ENCODE peak calls at places on chromosomes 16 and 17, in six cellular contexts. T is IMR-90, H is mesendoderm, S is H9, F is H1, B is mesenchymal stem cell. A is an unnamed sample.

GRCh38 chr16:57156351-57156703 is 29.5 kb downstream of the PSME3IP1 start:
- DNase-seq in F (no peak), B (no peak), S (no peak), T (no peak), H (no peak), A (no peak)

GRCh38 chr16:16050106-16050505 is 100.7 kb downstream of the ABCC1 start:
- DNase-seq in F (no peak), T (no peak), S (no peak), B (no peak), H (no peak), A (no peak)

GRCh38 chr16:29644338-29644857 is 18.6 kb upstream of the SPN start:
- DNase-seq in T (no peak), H (no peak), F (no peak), S (no peak), B (no peak), A (no peak)

GRCh38 chr16:5979905-5980550 is 882.4 kb upstream of the EEF2KMT start:
- DNase-seq in S (peak; percentile 45), F (no peak), B (no peak), H (peak; percentile 72), T (no peak), A (no peak)

GRCh38 chr16:64152010-64152767 is 969.7 kb downstream of the CDH11 start:
- DNase-seq in T (no peak), B (no peak), F (no peak), S (no peak), H (no peak), A (no peak)

GRCh38 chr17:50423553-50424159 is 2.4 kb upstream of the ACSF2 start:
- DNase-seq in T (peak; percentile 91), S (no peak), F (no peak), B (peak; percentile 82), H (peak; percentile 58), A (no peak)

GRCh38 chr17:47987240-47987835 is 16.4 kb downstream of the CDK5RAP3 start:
- DNase-seq in S (peak; percentile 65), B (no peak), F (no peak), H (peak; percentile 38), T (no peak), A (peak; percentile 54)

GRCh38 chr17:77509089-77509488 is 368.3 kb downstream of the SEC14L1 start:
- DNase-seq in H (no peak), F (no peak), T (no peak), S (no peak), B (no peak), A (no peak)

GRCh38 chr16:71504901-71505300 is 15.8 kb upstream of the ZNF19 start:
- DNase-seq in T (no peak), H (no peak), F (no peak), B (no peak), S (no peak), A (no peak)

GRCh38 chr17:82899941-82900340 is 60.1 kb upstream of the ZNF750 start:
- DNase-seq in F (no peak), H (no peak), S (no peak), B (no peak), T (no peak), A (no peak)

GRCh38 chr17:82902972-82903874 is 63.4 kb upstream of the ZNF750 start:
- DNase-seq in T (no peak), B (no peak), F (no peak), S (no peak), H (no peak), A (no peak)

GRCh38 chr17:82901356-82901755 is 61.5 kb upstream of the ZNF750 start:
- DNase-seq in T (no peak), H (no peak), S (no peak), B (no peak), F (no peak), A (no peak)

GRCh38 chr17:82900741-82901140 is 60.9 kb upstream of the ZNF750 start:
- DNase-seq in H (no peak), B (no peak), S (no peak), T (peak; percentile 32), F (no peak), A (no peak)

GRCh38 chr17:82901836-82902235 is 62.0 kb upstream of the ZNF750 start:
- DNase-seq in H (no peak), T (no peak), F (no peak), S (no peak), B (no peak), A (no peak)
- H3K9ac ChIP-seq in H (no peak overlapping the region), T (no peak overlapping the region), F (no peak overlapping the region), S (no peak overlapping the region), B (no peak overlapping the region), A (no peak overlapping the region)

GRCh38 chr17:15886221-15886620 is 58.7 kb upstream of the ADORA2B start:
- DNase-seq in B (no peak), S (no peak), H (no peak), F (no peak), T (no peak), A (no peak)

GRCh38 chr17:15883617-15884111 is 61.3 kb upstream of the ADORA2B start:
- DNase-seq in F (no peak), T (peak; percentile 93), H (no peak), S (no peak), B (peak; percentile 95), A (no peak)

GRCh38 chr17:15885770-15886169 is 59.2 kb upstream of the ADORA2B start:
- DNase-seq in F (no peak), S (no peak), H (no peak), B (peak; percentile 70), T (peak; percentile 19), A (no peak)

GRCh38 chr17:15882777-15883176 is 62.2 kb upstream of the ADORA2B start:
- DNase-seq in B (peak; percentile 51), H (no peak), S (no peak), F (no peak), T (no peak), A (no peak)

GRCh38 chr17:15884731-15885130 is 60.2 kb upstream of the ADORA2B start:
- DNase-seq in S (no peak), B (peak; percentile 30), T (peak; percentile 45), F (no peak), H (no peak), A (no peak)
- H2BK15ac ChIP-seq in S (no peak overlapping the region), B (no peak overlapping the region), T (no peak overlapping the region), F (no peak overlapping the region), H (no peak overlapping the region), A (no peak overlapping the region)

GRCh38 chr17:35973333-35974260 is 7.7 kb downstream of the CCL16 start:
- DNase-seq in F (no peak), B (peak; percentile 28), S (no peak), H (peak; percentile 11), T (peak; percentile 32), A (no peak)
- H3K9ac ChIP-seq in F (no peak overlapping the region), B (no peak overlapping the region), S (no peak overlapping the region), H (no peak overlapping the region), T (no peak overlapping the region), A (no peak overlapping the region)

DNA sequence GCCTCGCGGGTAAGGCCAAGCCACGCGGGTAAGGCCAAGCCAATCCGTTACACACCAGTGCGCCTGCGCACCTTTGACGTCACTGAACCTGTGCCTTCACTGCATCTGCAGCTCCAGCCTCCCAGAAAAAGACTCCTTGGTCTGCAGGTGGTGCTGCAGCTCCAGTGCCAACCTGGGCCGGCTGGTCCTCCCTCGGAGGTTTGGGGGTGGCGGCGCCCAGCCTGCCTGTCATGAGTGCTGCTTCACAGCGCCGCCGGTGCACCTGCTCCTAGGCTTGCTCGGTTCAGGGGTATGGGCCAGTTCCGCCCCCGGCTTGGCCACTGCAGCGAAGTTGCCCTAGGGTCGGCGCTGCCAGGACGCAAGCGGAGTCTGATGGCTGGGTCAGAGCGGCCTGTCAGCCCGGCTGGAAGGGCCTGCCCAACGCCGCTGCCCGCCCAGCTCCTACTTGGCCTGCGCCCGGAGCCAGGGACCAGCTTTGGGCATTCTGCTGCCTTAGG is 146.6 kb downstream of the USP22 start:
- DNase-seq in F (no peak), T (peak; percentile 1), H (no peak), S (peak; percentile 33), B (no peak), A (no peak)
- H2BK15ac ChIP-seq in F (no peak overlapping the region), T (no peak overlapping the region), H (no peak overlapping the region), S (no peak overlapping the region), B (no peak overlapping the region), A (no peak overlapping the region)

GRCh38 chr17:75680431-75680830 is 13.3 kb downstream of the SAP30BP start:
- DNase-seq in T (no peak), B (no peak), F (no peak), S (no peak), H (no peak), A (no peak)
- H3K9ac ChIP-seq in T (no peak overlapping the region), B (no peak overlapping the region), F (no peak overlapping the region), S (no peak overlapping the region), H (no peak overlapping the region), A (no peak overlapping the region)

DNA sequence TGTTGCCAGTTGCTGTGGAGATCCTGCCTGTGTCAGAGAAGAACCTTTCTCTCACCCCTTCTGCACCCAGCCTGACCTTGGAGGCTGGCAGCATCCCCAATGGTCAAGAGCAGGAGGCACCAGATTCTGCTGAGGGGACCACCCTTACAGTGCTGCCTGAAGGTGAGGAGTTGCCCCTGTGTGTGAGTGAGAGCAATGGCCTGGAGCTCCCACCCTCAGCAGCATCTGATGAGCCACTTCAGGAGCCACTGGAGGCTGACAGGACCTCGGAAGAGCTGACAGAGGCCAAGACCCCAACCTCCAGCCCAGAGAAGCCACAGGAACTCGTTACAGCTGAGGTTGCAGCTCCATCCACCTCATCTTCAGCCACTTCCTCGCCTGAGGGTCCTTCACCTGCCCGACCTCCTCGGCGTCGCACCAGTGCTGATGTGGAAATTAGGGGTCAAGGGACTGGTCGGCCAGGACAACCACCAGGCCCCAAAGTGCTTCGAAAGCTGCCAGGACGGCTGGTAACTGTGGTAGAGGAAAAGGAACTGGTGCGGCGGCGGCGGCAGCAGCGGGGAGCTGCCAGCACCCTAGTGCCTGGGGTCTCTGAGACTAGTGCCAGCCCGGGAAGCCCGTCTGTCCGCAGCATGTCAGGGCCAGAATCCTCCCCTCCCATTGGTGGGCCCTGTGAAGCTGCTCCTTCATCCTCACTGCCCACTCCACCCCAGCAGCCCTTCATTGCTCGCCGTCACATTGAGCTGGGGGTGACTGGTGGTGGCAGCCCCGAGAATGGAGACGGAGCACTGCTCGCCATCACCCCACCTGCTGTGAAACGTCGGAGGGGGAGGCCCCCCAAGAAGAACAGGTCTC is 10.2 kb upstream of the PHKG2 start:
- DNase-seq in F (no peak), T (no peak), S (no peak), B (no peak), H (no peak), A (no peak)
- H2BK15ac ChIP-seq in F (no peak overlapping the region), T (no peak overlapping the region), S (no peak overlapping the region), B (no peak overlapping the region), H (no peak overlapping the region), A (no peak overlapping the region)

GRCh38 chr17:73072254-73072962 is 20.1 kb downstream of the SLC39A11 start:
- DNase-seq in F (no peak), B (no peak), S (no peak), T (no peak), H (no peak), A (no peak)
- H3K9ac ChIP-seq in F (no peak overlapping the region), B (no peak overlapping the region), S (no peak overlapping the region), T (no peak overlapping the region), H (no peak overlapping the region), A (no peak overlapping the region)

A was measured in neuronal stem cell.